ENCODE peak calls at places on chromosomes 4 and X, in eight cellular contexts. F is tibial nerve, N is Peyer's patch, V is gastrocnemius medialis, Q is stomach, W is A549, H is suprapubic skin, E is H1. B is an unnamed sample.

GRCh38 chr4:2078584-2078983 is 19.5 kb downstream of the NAT8L start:
- DNase-seq in F (no peak), N (peak), V (no peak), Q (no peak), W (no peak), H (peak), E (no peak), B (no peak)

GRCh38 chr4:83071116-83071515 is 36.1 kb downstream of the COPS4 start:
- DNase-seq in F (no peak), N (no peak), V (no peak), Q (no peak), W (no peak), H (no peak), E (no peak), B (no peak)

GRCh38 chr4:163558539-163559044 is 64.1 kb downstream of the TMA16 start:
- DNase-seq in F (no peak), N (peak), V (peak), Q (no peak), W (no peak), H (peak), E (no peak), B (peak)

GRCh38 chr4:162839814-162840213 is 326.9 kb downstream of the NAF1 start:
- DNase-seq in F (no peak), N (no peak), V (no peak), Q (no peak), W (no peak), H (no peak), E (no peak), B (no peak)

GRCh38 chr4:69601065-69601464 is 38.4 kb downstream of the UGT2A2 start:
- DNase-seq in F (no peak), N (no peak), V (no peak), Q (no peak), W (no peak), H (no peak), E (no peak), B (no peak)

GRCh38 chrX:15988661-15989603 is 134.3 kb upstream of the AP1S2 start:
- DNase-seq in F (no peak), N (no peak), V (no peak), Q (no peak), W (no peak), H (no peak), E (no peak), B (no peak)

GRCh38 chr4:111773858-111774257 is 371.4 kb upstream of the FAM241A start:
- DNase-seq in F (no peak), N (peak), V (no peak), Q (no peak), W (no peak), H (no peak), E (no peak), B (no peak)

GRCh38 chr4:26238782-26239647 is 81.8 kb upstream of the RBPJ start:
- DNase-seq in F (no peak), N (no peak), V (no peak), Q (no peak), W (no peak), H (no peak), E (no peak), B (no peak)

GRCh38 chrX:41661366-41662095 is 27.2 kb upstream of the GPR34 start:
- DNase-seq in F (no peak), N (no peak), V (no peak), Q (no peak), W (no peak), H (no peak), E (no peak), B (no peak)

GRCh38 chr4:112517911-112518310 is 1.9 kb upstream of the NEUROG2 start:
- DNase-seq in F (no peak), N (no peak), V (no peak), Q (no peak), W (no peak), H (no peak), E (no peak), B (no peak)

GRCh38 chr4:22556411-22556969 is 40.6 kb upstream of the ADGRA3 start:
- DNase-seq in F (no peak), N (peak), V (no peak), Q (no peak), W (no peak), H (no peak), E (no peak), B (no peak)

GRCh38 chr4:102429553-102429952 is 71.6 kb upstream of the NFKB1 start:
- DNase-seq in F (no peak), N (no peak), V (no peak), Q (no peak), W (peak), H (no peak), E (no peak), B (no peak)

GRCh38 chrX:11739796-11740195 is 18.2 kb upstream of the MSL3 start:
- DNase-seq in F (no peak), N (no peak), V (no peak), Q (no peak), W (no peak), H (no peak), E (no peak), B (no peak)

GRCh38 chrX:132968282-132968681 is 9.9 kb upstream of the HS6ST2 start:
- DNase-seq in F (no peak), N (no peak), V (no peak), Q (no peak), W (no peak), H (no peak), E (no peak), B (no peak)

GRCh38 chr4:38283724-38284123 is 323.5 kb downstream of the PTTG2 start:
- DNase-seq in F (no peak), N (no peak), V (no peak), Q (no peak), W (no peak), H (no peak), E (no peak), B (no peak)

GRCh38 chrX:118519411-118520205 is 24.0 kb downstream of the DOCK11 start:
- DNase-seq in F (no peak), N (no peak), V (no peak), Q (no peak), W (no peak), H (no peak), E (no peak), B (no peak)

GRCh38 chr4:183610613-183611012 is 48.4 kb downstream of the RWDD4 start:
- DNase-seq in F (no peak), N (no peak), V (no peak), Q (no peak), W (no peak), H (no peak), E (no peak), B (no peak)

GRCh38 chr4:138891610-138892009 is 124.0 kb upstream of the NOCT start:
- DNase-seq in F (no peak), N (no peak), V (no peak), Q (no peak), W (no peak), H (no peak), E (no peak), B (no peak)

GRCh38 chr4:124085561-124086180 is 626.9 kb downstream of the ANKRD50 start:
- DNase-seq in F (no peak), N (no peak), V (no peak), Q (no peak), W (no peak), H (no peak), E (no peak), B (no peak)

DNA sequence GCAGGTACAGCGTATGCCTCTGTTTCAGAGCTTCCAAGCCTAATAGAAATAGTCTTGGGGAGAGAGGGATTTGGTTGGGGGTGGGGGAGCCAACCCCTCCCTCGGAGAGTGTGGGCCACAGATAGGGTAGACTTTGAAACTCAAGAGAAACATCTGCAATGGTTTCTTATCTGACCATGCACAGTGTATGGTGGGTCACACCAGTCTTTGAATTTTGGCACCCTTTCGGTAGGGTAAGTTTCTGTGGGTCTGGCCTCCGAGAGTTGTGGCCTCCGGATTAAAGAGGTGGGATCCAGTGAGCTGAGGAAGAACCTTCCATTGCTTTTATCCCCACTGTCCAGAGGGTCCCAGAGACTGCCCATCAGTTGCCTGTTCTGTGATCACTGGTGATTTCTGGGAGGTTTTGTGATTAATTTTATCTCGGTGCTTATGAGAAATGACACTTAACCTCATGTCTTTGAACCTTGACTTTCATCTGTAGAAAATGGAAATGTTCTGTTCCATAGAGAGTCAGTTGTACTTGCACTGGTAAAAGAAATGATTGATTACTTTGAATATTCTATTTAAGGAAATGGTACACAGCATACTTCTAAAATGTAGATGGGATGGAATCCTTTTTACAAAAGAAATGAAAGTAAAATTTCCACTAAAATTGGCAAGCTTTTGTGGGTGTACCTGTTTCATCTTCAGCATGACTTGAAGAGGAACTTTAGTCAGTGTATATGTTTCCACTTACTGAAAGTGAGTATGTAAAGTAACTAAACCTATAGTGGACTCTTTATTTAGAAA is 62.7 kb downstream of the TMEM131L start:
- DNase-seq in F (no peak), N (no peak), V (no peak), Q (no peak), W (no peak), H (no peak), E (peak), B (no peak)
- H3K4me3 ChIP-seq in F (no peak), N (no peak), V (no peak), Q (no peak), W (no peak), H (no peak), E (no peak), B (no peak)

GRCh38 chr4:73420615-73421014 is 15.4 kb upstream of the AFP start:
- DNase-seq in F (no peak), N (no peak), V (no peak), Q (no peak), W (no peak), H (no peak), E (no peak), B (no peak)
- TF ChIP-seq POLR2A in F (no peak), N (no peak), V (no peak), Q (no peak), W (no peak), H (no peak), E (no peak), B (no peak)

GRCh38 chr4:150673793-150674192 is 91.8 kb downstream of the MAB21L2 start:
- DNase-seq in F (no peak), N (no peak), V (no peak), Q (no peak), W (no peak), H (no peak), E (no peak), B (no peak)
- H3K27ac ChIP-seq in F (no peak), N (no peak), V (no peak), Q (no peak), W (no peak), H (no peak), E (no peak), B (no peak)

GRCh38 chrX:84729809-84730208 is 227.6 kb upstream of the HDX start:
- DNase-seq in F (no peak), N (peak), V (no peak), Q (no peak), W (peak), H (no peak), E (no peak), B (no peak)
- H3K4me3 ChIP-seq in F (no peak), N (no peak), V (no peak), Q (no peak), W (no peak), H (no peak), E (no peak), B (no peak)

GRCh38 chr4:12036450-12036849 is 607.8 kb upstream of the HS3ST1 start:
- DNase-seq in F (no peak), N (no peak), V (no peak), Q (no peak), W (no peak), H (no peak), E (no peak), B (no peak)
- TF ChIP-seq POLR2A in F (no peak), N (no peak), V (no peak), Q (no peak), W (no peak), H (no peak), E (no peak), B (no peak)

GRCh38 chrX:134949271-134949670 is 41.5 kb upstream of the SMIM10 start:
- DNase-seq in F (no peak), N (no peak), V (no peak), Q (no peak), W (peak), H (no peak), E (no peak), B (no peak)
- H3K27ac ChIP-seq in F (no peak), N (no peak), V (no peak), Q (no peak), W (peak), H (no peak), E (no peak), B (no peak)

GRCh38 chrX:65674351-65674893 is 7.0 kb downstream of the MSN start:
- DNase-seq in F (no peak), N (no peak), V (no peak), Q (no peak), W (no peak), H (no peak), E (no peak), B (no peak)
- H3K4me3 ChIP-seq in F (no peak), N (no peak), V (no peak), Q (no peak), W (no peak), H (no peak), E (no peak), B (no peak)

GRCh38 chr4:3243066-3243775 is 5.7 kb upstream of the MSANTD1 start:
- DNase-seq in F (no peak), N (no peak), V (no peak), Q (no peak), W (no peak), H (no peak), E (no peak), B (no peak)

GRCh38 chr4:3241905-3242304 is 7.1 kb upstream of the MSANTD1 start:
- DNase-seq in F (no peak), N (no peak), V (no peak), Q (no peak), W (no peak), H (no peak), E (no peak), B (no peak)

GRCh38 chr4:3239342-3239741 is 9.6 kb upstream of the MSANTD1 start:
- DNase-seq in F (no peak), N (no peak), V (no peak), Q (no peak), W (no peak), H (no peak), E (no peak), B (no peak)

GRCh38 chr4:3239998-3240920 is 8.7 kb upstream of the MSANTD1 start:
- DNase-seq in F (no peak), N (no peak), V (peak), Q (no peak), W (no peak), H (no peak), E (no peak), B (no peak)

DNA sequence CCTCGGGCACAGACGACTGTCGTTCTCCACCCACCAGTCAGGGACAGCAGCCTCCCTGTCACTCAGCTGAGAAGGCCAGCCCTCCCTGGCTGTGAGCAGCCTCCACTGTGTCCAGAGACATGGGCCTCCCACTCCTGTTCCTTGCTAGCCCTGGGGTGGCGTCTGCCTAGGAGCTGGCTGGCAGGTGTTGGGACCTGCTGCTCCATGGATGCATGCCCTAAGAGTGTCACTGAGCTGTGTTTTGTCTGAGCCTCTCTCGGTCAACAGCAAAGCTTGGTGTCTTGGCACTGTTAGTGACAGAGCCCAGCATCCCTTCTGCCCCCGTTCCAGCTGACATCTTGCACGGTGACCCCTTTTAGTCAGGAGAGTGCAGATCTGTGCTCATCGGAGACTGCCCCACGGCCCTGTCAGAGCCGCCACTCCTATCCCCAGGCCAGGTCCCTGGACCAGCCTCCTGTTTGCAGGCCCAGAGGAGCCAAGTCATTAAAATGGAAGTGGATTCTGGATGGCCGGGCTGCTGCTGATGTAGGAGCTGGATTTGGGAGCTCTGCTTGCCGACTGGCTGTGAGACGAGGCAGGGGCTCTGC is 7.9 kb upstream of the MSANTD1 start:
- DNase-seq in F (no peak), N (no peak), V (no peak), Q (no peak), W (no peak), H (no peak), E (no peak), B (no peak)
- TF ChIP-seq POLR2A in F (no peak), N (no peak), V (no peak), Q (no peak), W (no peak), H (no peak), E (no peak), B (no peak)

B was measured in spleen.